ENCODE peak calls at places on chromosomes 7 and 10, in seven cellular contexts. C is HepG2, T is HCT116, S is K562, V is H1, N is SK-N-SH, H is GM12878. P is an unnamed sample.
A peak's percentile ranks its signal among the peaks of the same experiment; 100 is the strongest.

GRCh38 chr7:8365499-8366110 is 67.8 kb upstream of the NXPH1 start:
- DNase-seq in C (peak; percentile 37), T (peak; percentile 35), S (peak; percentile 18), V (no peak), N (no peak), H (no peak), P (no peak)

GRCh38 chr10:16521311-16522016 is at the start of gene C1QL3:
- DNase-seq in C (no peak), T (no peak), S (no peak), V (peak; percentile 60), N (peak; percentile 66), H (no peak), P (no peak)

GRCh38 chr7:116341222-116341907 is 131.0 kb downstream of the TES start:
- DNase-seq in C (no peak), T (no peak), S (peak; percentile 32), V (no peak), N (no peak), H (no peak), P (peak; percentile 7)

GRCh38 chr10:116287906-116288501 is 15.0 kb upstream of the GFRA1 start:
- DNase-seq in C (peak; percentile 18), T (peak; percentile 37), S (no peak), V (no peak), N (peak; percentile 60), H (no peak), P (no peak)

GRCh38 chr10:46048152-46048551 is 2.1 kb upstream of the MSMB start:
- DNase-seq in C (no peak), T (no peak), S (no peak), V (no peak), N (no peak), H (no peak), P (peak; percentile 75)

GRCh38 chr10:28587970-28588290 is 55.0 kb downstream of the WAC start:
- DNase-seq in C (no peak), T (no peak), S (peak; percentile 17), V (no peak), N (no peak), H (no peak), P (peak; percentile 32)

GRCh38 chr10:125742465-125742864 is 23.0 kb downstream of the EDRF1 start:
- DNase-seq in C (peak; percentile 8), T (no peak), S (peak; percentile 7), V (no peak), N (no peak), H (no peak), P (no peak)

GRCh38 chr10:71716406-71716805 is 3.2 kb downstream of the C10orf105 start:
- DNase-seq in C (no peak), T (no peak), S (no peak), V (no peak), N (no peak), H (no peak), P (no peak)

GRCh38 chr10:73888514-73888913 is 14.2 kb upstream of the CAMK2G start:
- DNase-seq in C (no peak), T (no peak), S (no peak), V (no peak), N (no peak), H (no peak), P (peak; percentile 78)

GRCh38 chr10:79342811-79343541 is 4.3 kb upstream of the PPIF start:
- DNase-seq in C (no peak), T (no peak), S (peak; percentile 57), V (no peak), N (no peak), H (no peak), P (no peak)

GRCh38 chr7:140059288-140060242 is 3.2 kb downstream of the PARP12 start:
- DNase-seq in C (peak; percentile 20), T (peak; percentile 73), S (peak; percentile 34), V (peak; percentile 27), N (peak; percentile 81), H (no peak), P (no peak)

GRCh38 chr7:38222481-38223096 is 44.5 kb downstream of the STARD3NL start:
- DNase-seq in C (peak; percentile 51), T (peak; percentile 34), S (peak; percentile 54), V (no peak), N (peak; percentile 50), H (peak; percentile 34), P (peak; percentile 86)

GRCh38 chr10:73908853-73909611 is 1.9 kb upstream of the PLAU start:
- DNase-seq in C (peak; percentile 35), T (no peak), S (peak; percentile 74), V (no peak), N (no peak), H (peak; percentile 63), P (no peak)

DNA sequence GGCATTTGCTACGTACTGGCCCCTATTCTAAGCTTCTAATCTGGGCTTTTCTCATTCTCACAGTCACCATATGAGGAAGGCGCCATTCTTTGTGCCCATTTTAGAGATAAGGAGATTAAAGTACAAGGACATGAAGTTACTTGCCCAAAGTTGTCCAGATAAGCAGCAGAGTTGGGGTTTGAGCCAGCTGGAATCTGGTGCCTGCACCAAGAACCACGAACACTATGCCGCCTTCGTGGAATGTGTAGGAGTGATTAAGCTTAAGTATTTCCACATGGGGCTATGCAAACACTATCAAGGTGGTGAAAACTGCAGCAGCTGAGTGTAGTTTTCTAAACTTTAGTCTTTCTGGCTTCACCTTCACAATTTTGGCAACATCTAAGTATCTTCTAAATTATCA is 342.7 kb upstream of the ETV1 start:
- DNase-seq in C (no peak), T (no peak), S (no peak), V (no peak), N (no peak), H (no peak), P (no peak)
- TF ChIP-seq JUND in C (no peak), T (no peak), S (no peak), V (no peak), N (no peak), H (no peak), P (no peak)

DNA sequence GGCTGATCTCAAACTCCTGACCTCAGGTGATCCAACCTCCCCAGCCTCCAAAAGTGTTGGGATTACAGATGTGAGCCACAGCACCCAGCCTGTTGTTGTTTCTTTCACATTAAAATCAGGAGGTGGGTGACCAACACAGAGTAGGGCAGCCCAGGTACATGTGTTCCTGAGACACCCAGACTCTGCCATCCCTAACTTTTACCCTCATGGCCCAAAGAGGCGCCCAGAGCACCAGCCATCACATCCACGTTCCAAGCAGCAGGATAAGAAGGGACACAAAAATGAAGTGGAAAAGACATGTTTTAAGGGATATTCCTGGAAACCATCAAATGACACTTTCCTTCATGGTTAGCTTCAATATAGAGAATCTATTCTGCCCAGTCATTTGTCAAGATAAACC is 159.6 kb upstream of the KLF6 start:
- DNase-seq in C (no peak), T (no peak), S (no peak), V (no peak), N (no peak), H (no peak), P (no peak)
- TF ChIP-seq JUND in C (no peak), T (no peak), S (no peak), V (no peak), N (no peak), H (no peak), P (no peak)

GRCh38 chr10:31186225-31187010 is 132.6 kb upstream of the ZEB1 start:
- DNase-seq in C (peak; percentile 8), T (peak; percentile 7), S (no peak), V (peak; percentile 69), N (no peak), H (no peak), P (no peak)
- TF ChIP-seq JUND in C (no peak), T (no peak), S (no peak), V (no peak), N (no peak), H (no peak), P (no peak)

GRCh38 chr10:13328126-13328525 is 20.0 kb downstream of the SEPHS1 start:
- DNase-seq in C (no peak), T (no peak), S (no peak), V (no peak), N (no peak), H (no peak), P (no peak)

GRCh38 chr10:13334556-13334955 is 13.5 kb downstream of the SEPHS1 start:
- DNase-seq in C (no peak), T (no peak), S (no peak), V (no peak), N (no peak), H (no peak), P (no peak)

GRCh38 chr10:13328588-13328987 is 19.5 kb downstream of the SEPHS1 start:
- DNase-seq in C (no peak), T (no peak), S (no peak), V (no peak), N (no peak), H (no peak), P (no peak)

GRCh38 chr10:13329565-13329964 is 18.5 kb downstream of the SEPHS1 start:
- DNase-seq in C (no peak), T (no peak), S (no peak), V (no peak), N (no peak), H (no peak), P (no peak)

DNA sequence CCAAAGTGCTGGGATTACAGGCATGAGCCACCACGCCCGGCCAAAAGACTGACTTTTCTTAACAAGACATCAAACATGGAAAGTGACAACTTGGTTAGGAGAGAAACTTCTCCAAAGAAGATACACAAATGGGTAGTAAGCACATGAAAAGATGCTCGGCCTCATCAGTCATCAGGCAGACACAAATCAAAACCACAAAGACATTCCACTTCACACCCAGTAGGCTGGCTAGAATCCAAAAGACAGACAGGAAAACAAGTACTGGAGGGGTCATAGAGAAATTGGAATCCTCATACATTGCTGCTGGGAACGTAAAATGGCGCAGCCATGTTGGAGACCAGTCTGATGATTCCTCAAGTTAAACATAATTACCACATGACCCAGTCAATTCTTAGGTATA is 16.5 kb downstream of the SEPHS1 start:
- DNase-seq in C (no peak), T (no peak), S (no peak), V (no peak), N (no peak), H (no peak), P (no peak)
- TF ChIP-seq JUND in C (no peak), T (no peak), S (no peak), V (no peak), N (no peak), H (no peak), P (no peak)

GRCh38 chr7:109751241-109751640 is 1181.6 kb downstream of the DNAJB9 start:
- DNase-seq in C (peak; percentile 3), T (peak; percentile 16), S (no peak), V (no peak), N (no peak), H (no peak), P (no peak)
- TF ChIP-seq JUND in C (no peak), T (peak; percentile 61), S (no peak), V (no peak), N (no peak), H (no peak), P (no peak)